ENCODE peak calls at places on chromosomes 5 and 9, in eight cellular contexts. P, Y, J, F, R, O, H and U are unnamed samples.

GRCh38 chr5:6543346-6543730 is 89.5 kb downstream of the NSUN2 start:
- DNase-seq in P (no peak), Y (no peak), J (no peak), F (no peak), R (no peak), O (no peak), H (no peak), U (no peak)

GRCh38 chr9:88605500-88606172 is 70.7 kb downstream of the NXNL2 start:
- DNase-seq in P (no peak), Y (no peak), J (no peak), F (no peak), R (no peak), O (no peak), H (no peak), U (no peak)

GRCh38 chr9:127545196-127546124 is 66.6 kb upstream of the STXBP1 start:
- DNase-seq in P (peak; percentile 82), Y (no peak), J (no peak), F (peak; percentile 35), R (peak; percentile 93), O (no peak), H (no peak), U (no peak)

GRCh38 chr5:177132504-177133118 is 962 bp upstream of the NSD1 start:
- DNase-seq in P (no peak), Y (no peak), J (no peak), F (no peak), R (no peak), O (peak; percentile 61), H (peak; percentile 40), U (no peak)

GRCh38 chr5:39578887-39579497 is 154.2 kb upstream of the DAB2 start:
- DNase-seq in P (no peak), Y (no peak), J (no peak), F (no peak), R (no peak), O (no peak), H (no peak), U (peak; percentile 26)

GRCh38 chr9:120904999-120905793 is 21.4 kb downstream of the TRAF1 start:
- DNase-seq in P (no peak), Y (no peak), J (no peak), F (no peak), R (no peak), O (no peak), H (no peak), U (no peak)

GRCh38 chr5:1834022-1834551 is 32.9 kb downstream of the NDUFS6 start:
- DNase-seq in P (no peak), Y (no peak), J (no peak), F (no peak), R (no peak), O (no peak), H (no peak), U (no peak)

GRCh38 chr9:91758491-91758981 is 191.5 kb downstream of the ROR2 start:
- DNase-seq in P (peak; percentile 55), Y (no peak), J (no peak), F (no peak), R (peak; percentile 19), O (peak; percentile 70), H (no peak), U (peak; percentile 21)